ENCODE peak calls at places on chromosomes 11 and 22, in four cellular contexts. P is A549, N is neural progenitor cell, Q is thoracic aorta. H is an unnamed sample.

GRCh38 chr11:35165416-35166368 is 26.7 kb downstream of the CD44 start:
- DNase-seq in P (no peak), N (peak; percentile 45), Q (no peak), H (peak; percentile 73)

GRCh38 chr11:126716456-126717083 is 284.0 kb downstream of the KIRREL3 start:
- DNase-seq in P (peak; percentile 21), N (peak; percentile 61), Q (no peak), H (peak; percentile 55)

GRCh38 chr11:79290766-79291165 is 150.1 kb downstream of the TENM4 start:
- DNase-seq in P (no peak), N (no peak), Q (no peak), H (no peak)

GRCh38 chr22:46563381-46564083 is 26.1 kb upstream of the CELSR1 start:
- DNase-seq in P (peak; percentile 71), N (peak; percentile 82), Q (no peak), H (peak; percentile 92)

GRCh38 chr22:26134654-26135330 is 34.5 kb upstream of the SEZ6L start:
- DNase-seq in P (no peak), N (no peak), Q (no peak), H (no peak)

GRCh38 chr22:40036591-40037225 is 42.0 kb downstream of the FAM83F start:
- DNase-seq in P (peak; percentile 69), N (peak; percentile 88), Q (no peak), H (peak; percentile 68)

GRCh38 chr11:94876645-94877445 is 96.5 kb downstream of the CWC15 start:
- DNase-seq in P (peak; percentile 64), N (no peak), Q (peak; percentile 68), H (peak; percentile 60)

GRCh38 chr11:43708776-43709175 is 28.2 kb downstream of the HSD17B12 start:
- DNase-seq in P (no peak), N (no peak), Q (no peak), H (no peak)

DNA sequence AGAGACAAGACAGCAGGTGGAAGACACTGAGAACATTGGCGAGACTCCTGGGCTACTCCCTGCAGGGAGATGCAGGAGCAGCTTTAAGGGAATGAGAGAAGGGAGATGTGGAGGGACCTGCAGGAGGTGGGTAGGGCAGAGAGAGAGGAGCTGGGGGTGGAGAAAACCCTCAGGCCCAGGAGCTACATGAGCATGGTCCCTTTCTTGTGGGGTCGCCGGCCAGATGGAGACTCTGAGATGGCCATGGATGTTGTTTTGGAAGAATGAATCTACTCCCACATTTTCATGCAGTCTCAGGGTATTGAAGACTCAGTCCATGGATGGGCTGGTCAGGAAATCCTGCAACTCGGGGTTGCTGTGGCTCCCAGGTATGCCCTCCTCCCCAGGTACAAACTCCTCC is 1381.9 kb downstream of the TBC1D22A start:
- DNase-seq in P (no peak), N (no peak), Q (no peak), H (no peak)
- H3K9me3 ChIP-seq in P (no peaks in the 10 kb centered on the region), N (no peaks in the 10 kb centered on the region), Q (no peaks in the 10 kb centered on the region), H (no peaks in the 10 kb centered on the region)

GRCh38 chr22:49948573-49948957 is 12.0 kb upstream of the PIM3 start:
- DNase-seq in P (no peak), N (no peak), Q (no peak), H (no peak)
- TF ChIP-seq CTCF in P (no peak), N (no peak), Q (no peak), H (no peak)

GRCh38 chr11:4388221-4388620 is 5.3 kb downstream of the TRIM21 start:
- DNase-seq in P (no peak), N (no peak), Q (no peak), H (no peak)

GRCh38 chr11:4393209-4394196 is at the start of gene TRIM21:
- DNase-seq in P (peak; percentile 80), N (peak; percentile 84), Q (peak; percentile 65), H (peak; percentile 89)
- H3K27ac ChIP-seq in P (peak within 1 kb of the TSS; percentile 80), N (no peak within 1 kb of the TSS), Q (peak within 1 kb of the TSS; percentile 66), H (peak within 1 kb of the TSS; percentile 89)

DNA sequence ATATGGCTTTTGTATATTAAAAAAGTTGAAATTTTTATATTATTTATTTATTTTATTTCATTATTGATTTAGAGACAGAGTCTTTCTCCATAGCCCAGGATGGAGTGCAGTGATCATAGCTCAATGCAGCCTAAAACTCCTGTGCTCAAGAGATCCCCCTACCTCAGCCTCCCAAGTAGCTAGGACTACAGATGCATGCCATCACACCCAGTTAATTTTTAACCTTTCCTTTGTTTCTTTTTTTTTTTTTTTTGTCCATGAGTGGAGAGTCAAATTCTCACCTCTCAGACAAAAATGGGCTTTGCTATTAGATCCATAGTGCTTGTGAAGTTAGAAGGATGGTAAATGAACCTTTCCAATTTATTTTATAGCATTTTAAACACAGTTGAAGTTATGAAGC is 182.5 kb downstream of the SOX6 start:
- DNase-seq in P (no peak), N (no peak), Q (no peak), H (no peak)
- H3K9me3 ChIP-seq in P (no peaks in the 10 kb centered on the region), N (no peaks in the 10 kb centered on the region), Q (no peaks in the 10 kb centered on the region), H (no peaks in the 10 kb centered on the region)

GRCh38 chr11:57205046-57205671 is 23.4 kb downstream of the LRRC55 start:
- DNase-seq in P (no peak), N (no peak), Q (no peak), H (no peak)
- TF ChIP-seq CTCF in P (no peak), N (no peak), Q (no peak), H (no peak)

GRCh38 chr22:28015676-28016601 is 96.9 kb upstream of the PITPNB start:
- DNase-seq in P (no peak), N (peak; percentile 57), Q (no peak), H (peak; percentile 6)

GRCh38 chr22:28013611-28014010 is 94.6 kb upstream of the PITPNB start:
- DNase-seq in P (no peak), N (no peak), Q (no peak), H (no peak)

GRCh38 chr22:28012811-28013460 is 93.9 kb upstream of the PITPNB start:
- DNase-seq in P (no peak), N (no peak), Q (no peak), H (no peak)

GRCh38 chr22:28015056-28015445 is 96.0 kb upstream of the PITPNB start:
- DNase-seq in P (no peak), N (no peak), Q (no peak), H (no peak)

DNA sequence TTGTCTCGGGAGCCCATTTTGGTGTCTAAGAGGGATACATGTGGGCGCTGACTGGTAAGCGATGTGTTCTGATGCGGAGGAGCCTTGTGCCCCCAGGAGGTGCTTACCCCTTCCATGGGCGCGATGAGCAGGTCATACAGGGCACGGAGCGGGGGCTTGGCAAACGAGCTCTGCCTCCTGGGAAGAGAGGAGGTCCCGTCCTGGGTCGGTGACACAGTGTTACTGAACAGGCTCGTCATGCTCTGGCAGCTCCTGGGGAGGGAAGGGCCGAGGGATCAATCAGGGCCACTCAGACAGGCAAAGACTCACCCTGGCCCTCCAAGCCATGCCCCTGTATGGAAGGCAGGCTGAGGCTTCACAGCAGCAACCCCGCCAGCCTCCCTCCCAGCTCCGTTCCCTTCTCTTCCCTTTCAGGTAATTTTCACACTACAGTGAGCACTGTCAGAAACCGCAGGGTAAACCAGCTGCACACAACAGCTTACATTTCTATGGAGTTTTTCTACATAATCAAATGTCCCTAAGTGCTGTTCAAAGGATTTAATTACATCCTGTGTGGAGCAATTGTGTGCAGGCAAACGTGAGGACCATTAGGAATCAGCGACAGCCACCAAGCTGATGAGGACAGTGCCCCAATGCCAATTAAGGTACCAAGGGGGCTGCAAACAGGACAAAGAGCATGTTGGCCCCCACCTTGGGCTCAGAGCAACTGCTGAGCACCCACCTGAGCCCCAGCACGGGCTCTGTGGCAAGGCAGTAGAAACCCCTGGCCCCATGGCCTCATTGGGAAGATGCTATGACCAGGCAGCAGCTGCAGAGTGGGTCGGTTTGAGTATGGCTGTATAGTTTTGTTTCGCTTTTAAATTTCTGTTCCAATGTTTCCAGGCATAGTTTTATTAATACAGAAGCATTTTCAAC is 95.3 kb upstream of the PITPNB start:
- DNase-seq in P (no peak), N (peak; percentile 83), Q (no peak), H (no peak)
- H3K27ac ChIP-seq in P (no peak overlapping the region), N (peak overlapping the region; percentile 71), Q (no peak overlapping the region), H (no peak overlapping the region)

GRCh38 chr11:74895340-74896116 is 53.4 kb downstream of the XRRA1 start:
- DNase-seq in P (no peak), N (no peak), Q (no peak), H (no peak)
- H3K9me3 ChIP-seq in P (peaks cover 25% of the 10 kb centered on the region), N (no peaks in the 10 kb centered on the region), Q (peaks cover 15% of the 10 kb centered on the region), H (peaks cover 15% of the 10 kb centered on the region)

GRCh38 chr22:50089231-50090140 is at the start of gene MOV10L1:
- DNase-seq in P (no peak), N (no peak), Q (no peak), H (no peak)
- TF ChIP-seq CTCF in P (no peak), N (no peak), Q (no peak), H (no peak)

GRCh38 chr11:130490682-130491449 is 42.4 kb downstream of the ADAMTS15 start:
- DNase-seq in P (no peak), N (no peak), Q (no peak), H (no peak)

GRCh38 chr11:130489716-130490115 is 41.3 kb downstream of the ADAMTS15 start:
- DNase-seq in P (no peak), N (no peak), Q (no peak), H (no peak)

GRCh38 chr11:130488187-130489026 is 40.0 kb downstream of the ADAMTS15 start:
- DNase-seq in P (no peak), N (no peak), Q (no peak), H (no peak)

GRCh38 chr11:130487390-130488186 is 39.1 kb downstream of the ADAMTS15 start:
- DNase-seq in P (no peak), N (no peak), Q (no peak), H (no peak)

DNA sequence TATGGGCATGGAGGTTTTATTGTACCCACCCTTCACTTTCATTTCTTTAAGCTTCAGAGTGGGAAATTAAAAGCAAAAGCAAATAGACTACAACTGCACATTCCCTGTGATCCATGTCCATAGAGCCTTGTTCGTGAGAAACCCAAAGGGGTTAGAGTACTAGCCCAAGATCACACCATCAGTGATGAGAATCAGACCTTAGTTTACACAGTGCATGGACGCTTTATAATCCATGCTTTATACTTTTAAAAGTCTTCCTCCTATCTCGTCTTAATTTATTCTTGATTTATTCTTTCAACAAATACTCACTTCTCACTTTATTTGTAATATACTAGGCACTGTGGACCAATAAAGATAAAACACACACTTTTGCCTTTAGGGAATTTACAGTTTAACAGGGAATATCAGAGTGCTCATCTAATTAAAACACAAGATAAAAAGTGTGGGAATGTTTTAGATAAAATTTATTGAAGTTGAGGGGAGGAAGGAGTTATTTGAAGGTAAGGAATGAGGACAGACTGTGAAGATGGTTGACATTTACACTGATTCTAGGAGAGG is 40.7 kb downstream of the ADAMTS15 start:
- DNase-seq in P (no peak), N (no peak), Q (no peak), H (no peak)
- H3K27ac ChIP-seq in P (no peak overlapping the region), N (no peak overlapping the region), Q (peak overlapping the region; percentile 74), H (peak overlapping the region; percentile 69)